ENCODE peak calls at places on chromosomes 12 and 14, in five cellular contexts. P is heart left ventricle; X is CD8-positive, alpha-beta T cell; J is mucosa of descending colon; B is lung. L is an unnamed sample.

GRCh38 chr12:51395283-51396230 is 4.4 kb upstream of the GALNT6 start:
- ATAC-seq in P (peak), X (no peak), J (no peak), B (no peak), L (no peak)

GRCh38 chr12:111417784-111418593 is 12.3 kb downstream of the SH2B3 start:
- ATAC-seq in P (no peak), X (no peak), J (no peak), B (no peak), L (no peak)

GRCh38 chr12:27822076-27822712 is 42.2 kb upstream of the MANSC4 start:
- ATAC-seq in P (no peak), X (peak), J (peak), B (no peak), L (no peak)

GRCh38 chr14:83007641-83008237 is 1474.1 kb upstream of the SEL1L start:
- ATAC-seq in P (no peak), X (no peak), J (no peak), B (no peak), L (no peak)

GRCh38 chr14:90024910-90025309 is 36.9 kb upstream of the KCNK13 start:
- ATAC-seq in P (peak), X (no peak), J (no peak), B (no peak), L (no peak)

GRCh38 chr14:44316647-44317432 is 190.2 kb downstream of the FSCB start:
- ATAC-seq in P (no peak), X (no peak), J (peak), B (peak), L (no peak)

GRCh38 chr14:99479903-99480855 is 480 bp downstream of the SETD3 start:
- ATAC-seq in P (no peak), X (no peak), J (peak), B (peak), L (no peak)

GRCh38 chr12:90067791-90068190 is 359.2 kb upstream of the ATP2B1 start:
- ATAC-seq in P (no peak), X (no peak), J (no peak), B (no peak), L (no peak)

GRCh38 chr12:118065380-118065779 is 4.4 kb upstream of the WSB2 start:
- ATAC-seq in P (no peak), X (no peak), J (no peak), B (no peak), L (no peak)

GRCh38 chr12:4943067-4943937 is 33.6 kb downstream of the KCNA1 start:
- ATAC-seq in P (no peak), X (no peak), J (no peak), B (no peak), L (no peak)

GRCh38 chr14:89509891-89510290 is 92.9 kb upstream of the FOXN3 start:
- ATAC-seq in P (no peak), X (no peak), J (no peak), B (no peak), L (no peak)

GRCh38 chr14:68261092-68261842 is 441.7 kb downstream of the RAD51B start:
- ATAC-seq in P (no peak), X (no peak), J (no peak), B (no peak), L (no peak)

GRCh38 chr12:105738036-105738435 is 400.7 kb downstream of the NUAK1 start:
- ATAC-seq in P (peak), X (peak), J (no peak), B (no peak), L (peak)

GRCh38 chr12:90729741-90730140 is 225.2 kb downstream of the CCER1 start:
- ATAC-seq in P (no peak), X (no peak), J (no peak), B (no peak), L (no peak)

GRCh38 chr12:115439008-115439601 is 755.1 kb upstream of the TBX3 start:
- ATAC-seq in P (peak), X (no peak), J (no peak), B (no peak), L (no peak)

GRCh38 chr14:64717870-64718269 is 13.6 kb downstream of the PLEKHG3 start:
- ATAC-seq in P (no peak), X (no peak), J (peak), B (no peak), L (no peak)

GRCh38 chr12:25533150-25533549 is 19.9 kb downstream of the LMNTD1 start:
- ATAC-seq in P (no peak), X (no peak), J (no peak), B (no peak), L (no peak)

GRCh38 chr14:32022938-32023466 is 54.1 kb upstream of the ARHGAP5 start:
- ATAC-seq in P (no peak), X (no peak), J (no peak), B (no peak), L (peak)

GRCh38 chr12:96225994-96226399 is 31.8 kb downstream of the ELK3 start:
- ATAC-seq in P (no peak), X (no peak), J (peak), B (no peak), L (no peak)

GRCh38 chr12:111758120-111758561 is 8.6 kb upstream of the ALDH2 start:
- ATAC-seq in P (peak), X (no peak), J (no peak), B (no peak), L (peak)

GRCh38 chr12:71602745-71603577 is 60.7 kb downstream of the ZFC3H1 start:
- ATAC-seq in P (peak), X (no peak), J (no peak), B (no peak), L (no peak)

GRCh38 chr12:27595231-27595642 is 71.2 kb downstream of the PPFIBP1 start:
- ATAC-seq in P (peak), X (no peak), J (peak), B (no peak), L (peak)

GRCh38 chr12:25052191-25053020 is 103.5 kb upstream of the BCAT1 start:
- ATAC-seq in P (peak), X (peak), J (peak), B (peak), L (peak)

GRCh38 chr12:57171668-57172067 is 24.2 kb upstream of the LRP1-AS start:
- ATAC-seq in P (peak), X (no peak), J (peak), B (no peak), L (peak)

GRCh38 chr12:96103067-96103650 is 67.8 kb upstream of the LTA4H start:
- ATAC-seq in P (peak), X (no peak), J (no peak), B (no peak), L (peak)

GRCh38 chr12:124461851-124462623 is 105.4 kb downstream of the NCOR2 start:
- ATAC-seq in P (no peak), X (no peak), J (no peak), B (no peak), L (no peak)

GRCh38 chr14:68598621-68599447 is 194.0 kb downstream of the ZFP36L1 start:
- ATAC-seq in P (peak), X (no peak), J (peak), B (peak), L (peak)

GRCh38 chr14:59356783-59357182 is 108.4 kb downstream of the GPR135 start:
- ATAC-seq in P (no peak), X (no peak), J (no peak), B (no peak), L (no peak)

GRCh38 chr14:52825085-52825484 is 33.7 kb upstream of the GNPNAT1 start:
- ATAC-seq in P (no peak), X (no peak), J (no peak), B (no peak), L (no peak)

GRCh38 chr12:94165152-94165551 is 16.8 kb downstream of the PLXNC1 start:
- ATAC-seq in P (no peak), X (no peak), J (no peak), B (no peak), L (no peak)
- H3K4me3 ChIP-seq in P (no peak), X (no peak), J (no peak), B (no peak), L (no peak)

GRCh38 chr12:138171-138897 is 71.8 kb downstream of the IQSEC3 start:
- ATAC-seq in P (no peak), X (no peak), J (no peak), B (no peak), L (no peak)

GRCh38 chr12:139585-139984 is 73.0 kb downstream of the IQSEC3 start:
- ATAC-seq in P (peak), X (no peak), J (no peak), B (no peak), L (no peak)

GRCh38 chr12:135127-135526 is 68.6 kb downstream of the IQSEC3 start:
- ATAC-seq in P (peak), X (no peak), J (peak), B (no peak), L (no peak)

GRCh38 chr12:143964-144649 is 69.8 kb downstream of the SLC6A12 start:
- ATAC-seq in P (no peak), X (no peak), J (peak), B (no peak), L (no peak)

GRCh38 chr12:138898-139534 is 72.4 kb downstream of the IQSEC3 start:
- ATAC-seq in P (peak), X (peak), J (no peak), B (no peak), L (no peak)
- H3K4me3 ChIP-seq in P (peak), X (peak), J (no peak), B (no peak), L (peak)

GRCh38 chr12:110002691-110003515 is 3.7 kb downstream of the ANKRD13A start:
- ATAC-seq in P (no peak), X (no peak), J (peak), B (peak), L (no peak)
- H3K4me3 ChIP-seq in P (no peak), X (no peak), J (no peak), B (no peak), L (no peak)

DNA sequence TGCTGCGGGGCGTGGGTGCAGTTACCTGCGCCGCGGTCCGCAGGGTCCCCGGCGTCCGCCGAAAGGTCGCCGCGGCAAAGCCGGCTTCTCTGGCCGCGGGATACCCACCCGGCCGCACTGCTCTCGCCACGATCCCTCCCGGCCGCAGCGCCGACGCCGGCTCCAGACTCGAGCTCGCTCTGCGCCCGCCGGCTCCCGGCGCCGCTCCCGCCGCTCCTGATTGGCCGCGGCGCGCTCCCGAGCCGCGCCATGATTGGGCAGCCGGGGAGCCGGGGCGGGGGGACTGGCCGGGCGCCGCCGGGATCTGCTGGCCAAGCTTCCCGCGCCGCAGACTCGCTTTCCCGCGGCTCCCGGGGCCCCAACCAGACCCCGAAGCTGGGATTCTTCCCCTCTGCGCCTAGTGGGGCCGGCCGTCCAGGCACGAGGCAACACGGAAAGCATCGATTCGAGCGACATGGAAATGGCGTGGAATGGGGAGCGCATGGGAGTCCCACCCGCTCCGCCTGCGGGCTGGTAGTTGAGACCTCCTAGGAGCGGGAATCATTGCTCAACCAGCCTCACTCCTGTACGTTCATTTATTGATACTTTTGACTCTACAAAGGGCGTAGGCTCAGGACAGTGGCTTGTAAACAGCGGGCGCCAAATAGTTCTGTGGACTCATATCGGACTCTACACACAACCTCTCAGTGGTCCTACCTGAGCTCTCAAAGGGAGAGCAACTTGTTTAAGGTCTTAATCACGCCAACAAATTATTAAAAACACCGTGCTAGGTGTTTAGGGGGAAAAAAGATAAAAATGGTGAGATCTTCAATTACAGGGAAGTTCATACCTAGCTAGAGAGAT is 36.4 kb upstream of the STON2 start:
- ATAC-seq in P (peak), X (peak), J (peak), B (peak), L (peak)
- H3K4me3 ChIP-seq in P (peak), X (peak), J (peak), B (peak), L (peak)

GRCh38 chr14:24238527-24239037 is 3.8 kb downstream of the TINF2 start:
- ATAC-seq in P (no peak), X (no peak), J (no peak), B (no peak), L (no peak)

GRCh38 chr14:24237463-24237955 is 4.8 kb downstream of the GMPR2 start:
- ATAC-seq in P (no peak), X (no peak), J (no peak), B (no peak), L (no peak)

GRCh38 chr14:24238123-24238522 is 4.3 kb downstream of the TINF2 start:
- ATAC-seq in P (no peak), X (no peak), J (no peak), B (no peak), L (no peak)

GRCh38 chr14:24235804-24236688 is 3.3 kb downstream of the GMPR2 start:
- ATAC-seq in P (no peak), X (no peak), J (no peak), B (no peak), L (no peak)

GRCh38 chr14:24236689-24237462 is 4.1 kb downstream of the GMPR2 start:
- ATAC-seq in P (no peak), X (no peak), J (no peak), B (no peak), L (no peak)
- H3K4me3 ChIP-seq in P (no peak), X (no peak), J (no peak), B (no peak), L (no peak)